ENCODE peak calls at places on chromosome 13, in nine cellular contexts. V is NT2/D1; J is activated gamma-delta T cell treated with anti-CD3 and anti-CD28 coated beads, Interleukin-2, amount 50 U/mL, for 16 hours; H is pancreas; X is globus pallidus; B is left cardiac atrium; F is activated CD4-positive, alpha-beta T cell treated with anti-CD3 and anti-CD28 coated beads, Interleukin-2, amount 10 ng/mL, durations not matched to agents 7 days and 5 days; P is activated T-helper 9 cell treated with anti-CD3 and anti-CD28 coated beads, Interleukin-2, amount 50 U/mL, for 16 hours; E is stimulated activated CD8-positive, alpha-beta memory T cell treated with anti-CD3 and anti-CD28 coated beads, Interleukin-15, amount 100 ng/mL, for 24 hours. C is an unnamed sample.

GRCh38 chr13:112740502-112741131 is 50.8 kb downstream of the ATP11A start:
- DNase-seq in F (no peak), J (no peak), V (no peak), B (peak; percentile 79), H (no peak), X (no peak), P (no peak), E (no peak), C (no peak)

GRCh38 chr13:26548251-26548765 is 9.2 kb upstream of the WASF3 start:
- DNase-seq in V (no peak), E (no peak), J (no peak), F (no peak), P (no peak), B (no peak), X (no peak), H (no peak), C (no peak)

GRCh38 chr13:64239372-64239771 is 2823.7 kb upstream of the PCDH20 start:
- DNase-seq in B (no peak), J (no peak), X (no peak), E (no peak), V (no peak), F (no peak), P (no peak), H (no peak), C (no peak)

GRCh38 chr13:53254495-53254894 is 225.9 kb downstream of the OLFM4 start:
- DNase-seq in E (no peak), V (no peak), P (no peak), J (no peak), X (no peak), H (no peak), F (no peak), B (no peak), C (no peak)

GRCh38 chr13:59463023-59463422 is 700.7 kb downstream of the DIAPH3 start:
- DNase-seq in J (no peak), P (no peak), X (no peak), V (no peak), F (no peak), B (no peak), E (no peak), H (no peak), C (no peak)

GRCh38 chr13:50891206-50891605 is 18.4 kb upstream of the RNASEH2B start:
- DNase-seq in H (no peak), B (no peak), P (no peak), V (no peak), J (no peak), E (no peak), X (no peak), F (no peak), C (no peak)

GRCh38 chr13:94595006-94595942 is 678 bp downstream of the TGDS start:
- DNase-seq in P (no peak), J (peak; percentile 17), H (no peak), X (no peak), F (peak; percentile 41), B (no peak), E (no peak), V (no peak), C (no peak)

GRCh38 chr13:112583592-112584277 is 4.2 kb downstream of the TUBGCP3 start:
- DNase-seq in P (no peak), B (no peak), J (no peak), F (no peak), H (no peak), E (no peak), X (peak; percentile 48), V (no peak), C (no peak)

C was measured in activated CD8-positive, alpha-beta memory T cell treated with anti-CD3 and anti-CD28 coated beads for 48 hours.